ENCODE peak calls at places on chromosomes 16 and 17, in six cellular contexts. S is IMR-90, F is neuronal stem cell, Y is trophoblast cell, A is H1, U is mesenchymal stem cell. Z is an unnamed sample. For H3K4me1, the result is how much of the 10 kb centered on the place peaks cover.

GRCh38 chr17:13931111-13931526 is 138.2 kb upstream of the COX10 start:
- DNase-seq in S (peak), F (no peak), Y (peak), A (no peak), U (peak), Z (peak)

GRCh38 chr16:50259334-50260205 is 6.8 kb upstream of the ADCY7 start:
- DNase-seq in S (no peak), F (peak), Y (no peak), A (no peak), U (peak), Z (no peak)

GRCh38 chr17:77610518-77610893 is 348.0 kb upstream of the TNRC6C start:
- DNase-seq in S (no peak), F (no peak), Y (no peak), A (no peak), U (no peak), Z (no peak)

GRCh38 chr17:67759355-67760171 is 41.8 kb downstream of the NOL11 start:
- DNase-seq in S (peak), F (no peak), Y (no peak), A (no peak), U (no peak), Z (no peak)

GRCh38 chr17:17091276-17091675 is 49.0 kb downstream of the MPRIP start:
- DNase-seq in S (no peak), F (no peak), Y (no peak), A (no peak), U (no peak), Z (no peak)

GRCh38 chr16:71746442-71747046 is 22.0 kb upstream of the PHLPP2 start:
- DNase-seq in S (peak), F (no peak), Y (peak), A (no peak), U (peak), Z (peak)

GRCh38 chr16:65392831-65393565 is 271.1 kb upstream of the CDH11 start:
- DNase-seq in S (no peak), F (no peak), Y (no peak), A (no peak), U (peak), Z (no peak)

GRCh38 chr16:72110662-72111615 is 17.3 kb downstream of the DHX38 start:
- DNase-seq in S (no peak), F (no peak), Y (no peak), A (no peak), U (no peak), Z (no peak)

GRCh38 chr17:28648698-28649097 is 3.7 kb upstream of the BLTP2 start:
- DNase-seq in S (no peak), F (no peak), Y (no peak), A (no peak), U (no peak), Z (no peak)

GRCh38 chr17:47821424-47822379 is at the start of gene OSBPL7:
- DNase-seq in S (peak), F (peak), Y (peak), A (peak), U (peak), Z (peak)

GRCh38 chr17:55454906-55455474 is 33.4 kb upstream of the MMD start:
- DNase-seq in S (peak), F (no peak), Y (peak), A (no peak), U (peak), Z (no peak)

GRCh38 chr17:65198653-65199382 is 61.6 kb downstream of the RGS9 start:
- DNase-seq in S (peak), F (peak), Y (peak), A (no peak), U (peak), Z (peak)

GRCh38 chr17:34665150-34665802 is 85.9 kb downstream of the TMEM132E start:
- DNase-seq in S (no peak), F (no peak), Y (no peak), A (no peak), U (no peak), Z (peak)

GRCh38 chr17:4880850-4881249 is 18.5 kb upstream of the C17orf107 start:
- DNase-seq in S (no peak), F (no peak), Y (no peak), A (no peak), U (no peak), Z (no peak)

GRCh38 chr17:28338056-28338768 is 2.7 kb downstream of the TNFAIP1 start:
- DNase-seq in S (peak), F (no peak), Y (no peak), A (no peak), U (peak), Z (peak)

GRCh38 chr17:21462259-21462658 is 86.1 kb downstream of the KCNJ12 start:
- DNase-seq in S (no peak), F (no peak), Y (no peak), A (no peak), U (no peak), Z (no peak)

GRCh38 chr16:16042076-16042475 is 92.7 kb downstream of the ABCC1 start:
- DNase-seq in S (peak), F (no peak), Y (no peak), A (no peak), U (peak), Z (no peak)

GRCh38 chr17:8718001-8718563 is 26.6 kb downstream of the CCDC42 start:
- DNase-seq in S (no peak), F (no peak), Y (no peak), A (no peak), U (no peak), Z (no peak)

GRCh38 chr16:6009151-6009550 is 911.6 kb upstream of the EEF2KMT start:
- DNase-seq in S (no peak), F (no peak), Y (no peak), A (no peak), U (no peak), Z (no peak)

GRCh38 chr16:9465150-9465549 is 373.7 kb downstream of the HAPSTR1 start:
- DNase-seq in S (no peak), F (no peak), Y (no peak), A (no peak), U (no peak), Z (no peak)

GRCh38 chr16:47136101-47136820 is 7.5 kb downstream of the NETO2 start:
- DNase-seq in S (peak), F (no peak), Y (no peak), A (no peak), U (peak), Z (peak)

GRCh38 chr17:27989046-27989445 is 53.4 kb upstream of the NLK start:
- DNase-seq in S (no peak), F (no peak), Y (no peak), A (no peak), U (no peak), Z (no peak)

GRCh38 chr17:74203439-74204240 is at the start of gene RPL38:
- DNase-seq in S (peak), F (peak), Y (peak), A (peak), U (peak), Z (peak)
- H2BK5ac ChIP-seq in S (peak), F (peak), Y (peak), A (peak), U (no peak), Z (no peak)

DNA sequence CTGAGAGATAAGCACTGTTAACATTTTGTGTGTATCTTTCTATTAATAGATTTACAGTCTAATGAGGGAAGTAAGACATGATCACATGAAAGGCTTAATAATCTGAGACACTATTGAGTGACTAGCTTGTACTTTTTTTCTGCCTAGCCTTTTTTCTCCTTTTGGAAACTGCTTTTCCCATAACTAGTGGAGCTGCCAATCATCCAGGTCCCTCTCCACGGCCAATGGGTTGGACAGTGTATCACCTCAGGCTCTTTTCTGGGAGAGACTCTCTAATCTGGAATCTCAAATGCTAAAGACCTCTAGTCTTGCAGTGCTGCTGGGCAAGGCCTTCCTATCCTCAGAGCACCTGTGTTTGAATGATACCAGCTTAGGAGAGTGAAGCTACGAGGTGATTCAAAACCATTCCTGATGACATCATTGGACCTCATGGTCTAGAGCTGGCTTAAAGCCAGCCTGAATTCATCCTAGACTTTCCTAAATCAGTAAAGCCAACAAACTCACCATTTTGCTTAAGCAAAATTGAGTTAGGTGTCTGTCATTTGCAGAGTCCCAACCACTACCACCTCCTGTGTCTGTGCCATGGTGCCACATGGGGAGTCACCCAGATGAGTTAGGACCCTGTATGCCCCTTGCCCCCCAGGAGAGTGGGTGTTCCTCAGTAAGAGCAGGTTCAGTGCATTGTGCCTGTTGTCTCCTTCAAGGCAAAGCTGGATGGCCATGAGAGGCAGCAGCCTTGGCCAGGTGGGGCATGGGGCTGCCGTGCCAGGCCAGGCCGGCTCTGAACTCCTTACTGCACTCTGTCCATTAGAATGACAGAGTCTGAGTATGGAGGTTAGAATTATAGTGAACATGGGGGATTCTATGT is 62.9 kb downstream of the SPECC1 start:
- DNase-seq in S (no peak), F (no peak), Y (no peak), A (no peak), U (no peak), Z (no peak)
- H3K4me3 ChIP-seq in S (no peak), F (no peak), Y (no peak), A (no peak), U (no peak), Z (no peak)

GRCh38 chr16:69466547-69466946 is 42.1 kb downstream of the CYB5B start:
- DNase-seq in S (no peak), F (no peak), Y (peak), A (no peak), U (no peak), Z (no peak)
- H3K4me1 ChIP-seq in S (under half), F (under half), Y (under half), A (under half), U (under half), Z (under half)

GRCh38 chr16:24135624-24136296 is 120.4 kb upstream of the CACNG3 start:
- DNase-seq in S (no peak), F (no peak), Y (no peak), A (no peak), U (no peak), Z (peak)
- H2BK5ac ChIP-seq in S (no peak), F (no peak), Y (no peak), A (peak), U (no peak), Z (no peak)

GRCh38 chr16:27430923-27431484 is 29.0 kb downstream of the IL21R start:
- DNase-seq in S (peak), F (no peak), Y (peak), A (no peak), U (peak), Z (peak)

GRCh38 chr16:27429330-27429871 is 27.4 kb downstream of the IL21R start:
- DNase-seq in S (no peak), F (no peak), Y (peak), A (no peak), U (no peak), Z (no peak)

GRCh38 chr16:27428035-27428785 is 26.2 kb downstream of the IL21R start:
- DNase-seq in S (no peak), F (no peak), Y (no peak), A (no peak), U (no peak), Z (peak)

GRCh38 chr16:27430512-27430911 is 28.5 kb downstream of the IL21R start:
- DNase-seq in S (no peak), F (no peak), Y (no peak), A (no peak), U (no peak), Z (no peak)

DNA sequence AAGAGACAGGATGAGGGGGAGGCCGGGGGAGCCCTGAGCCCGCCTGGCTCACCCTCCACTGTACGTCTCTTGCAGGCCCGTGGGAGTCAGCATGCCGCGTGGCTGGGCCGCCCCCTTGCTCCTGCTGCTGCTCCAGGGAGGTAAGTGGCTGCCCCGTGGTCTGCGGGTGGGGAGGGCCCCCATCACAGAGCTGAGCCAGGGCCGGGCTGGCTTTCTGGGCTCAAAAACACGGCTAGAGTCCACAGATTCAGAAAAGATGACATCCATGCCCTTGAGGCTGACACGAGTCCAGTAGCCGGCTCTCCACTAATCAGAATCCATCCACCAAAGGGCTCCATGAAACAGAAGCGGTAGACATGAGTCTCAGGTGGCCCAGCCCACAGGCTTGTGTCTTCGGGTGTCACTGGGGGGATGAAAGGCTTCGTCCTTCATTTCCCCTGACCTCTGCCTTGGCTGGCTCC is 28.0 kb downstream of the IL21R start:
- DNase-seq in S (no peak), F (no peak), Y (no peak), A (no peak), U (no peak), Z (no peak)
- H3K4me3 ChIP-seq in S (no peak), F (no peak), Y (no peak), A (no peak), U (no peak), Z (no peak)

GRCh38 chr17:78950870-78951269 is 25.7 kb upstream of the TIMP2 start:
- DNase-seq in S (no peak), F (no peak), Y (no peak), A (no peak), U (no peak), Z (no peak)

GRCh38 chr17:78946131-78946530 is 20.9 kb upstream of the TIMP2 start:
- DNase-seq in S (no peak), F (no peak), Y (peak), A (no peak), U (no peak), Z (no peak)

GRCh38 chr17:78944956-78945355 is 19.8 kb upstream of the TIMP2 start:
- DNase-seq in S (no peak), F (no peak), Y (no peak), A (no peak), U (no peak), Z (no peak)

GRCh38 chr17:78946631-78947030 is 21.4 kb upstream of the TIMP2 start:
- DNase-seq in S (no peak), F (no peak), Y (no peak), A (no peak), U (no peak), Z (no peak)

DNA sequence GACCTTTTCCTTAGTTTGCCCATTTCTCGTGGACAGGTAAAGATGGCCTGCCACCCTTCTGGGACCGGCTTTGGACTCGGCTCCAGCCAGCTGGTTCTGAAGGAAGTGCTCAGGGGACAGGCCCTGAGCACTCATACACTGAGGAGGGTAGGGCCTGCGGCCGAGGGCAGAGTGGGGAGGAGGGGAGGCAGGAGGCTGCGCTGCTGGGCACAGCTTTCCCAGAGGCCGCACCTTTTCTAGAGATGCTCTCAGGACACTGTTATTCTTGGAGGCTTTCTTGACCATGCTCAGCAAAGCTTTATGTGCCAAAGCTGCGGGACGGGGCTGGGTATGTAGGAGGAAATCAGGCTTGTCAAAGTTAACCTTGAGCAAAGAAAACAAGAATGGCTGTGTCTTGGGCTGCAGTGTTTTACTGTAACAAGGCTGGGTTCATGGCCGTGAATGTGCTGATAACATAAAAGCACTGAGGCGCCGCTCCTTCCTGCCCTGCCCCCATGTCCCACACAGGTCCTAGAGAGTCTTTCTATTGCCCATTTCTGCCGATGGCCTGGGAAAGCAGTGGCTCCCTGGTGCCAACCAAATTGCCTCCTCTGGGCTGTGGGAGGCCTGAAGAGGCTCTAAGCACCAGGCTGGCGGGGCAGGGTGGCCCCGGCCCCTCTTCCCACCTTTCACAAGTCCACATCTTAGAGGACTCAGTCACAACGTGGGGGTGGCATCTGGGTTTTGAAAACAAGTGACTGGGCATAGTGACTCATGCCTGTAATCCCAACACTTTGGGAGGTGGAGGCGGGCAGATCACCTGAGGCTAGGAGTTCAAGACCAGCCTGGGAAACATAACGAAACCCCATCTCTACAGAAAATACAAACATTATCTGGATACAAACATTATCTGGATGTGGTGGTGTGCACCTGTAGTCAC is 22.3 kb upstream of the TIMP2 start:
- DNase-seq in S (no peak), F (no peak), Y (no peak), A (no peak), U (no peak), Z (no peak)
- H3K4me1 ChIP-seq in S (under half), F (under half), Y (under half), A (under half), U (under half), Z (under half)

GRCh38 chr17:32396343-32396742 is 46.4 kb downstream of the ZNF207 start:
- DNase-seq in S (no peak), F (no peak), Y (no peak), A (no peak), U (no peak), Z (no peak)
- H2BK5ac ChIP-seq in S (no peak), F (no peak), Y (no peak), A (no peak), U (no peak), Z (no peak)

GRCh38 chr17:7710341-7710740 is 5.3 kb downstream of the EFNB3 start:
- DNase-seq in S (no peak), F (no peak), Y (no peak), A (no peak), U (no peak), Z (no peak)
- H3K4me3 ChIP-seq in S (no peak), F (no peak), Y (no peak), A (no peak), U (no peak), Z (no peak)

GRCh38 chr16:75064403-75065148 is 52.0 kb downstream of the LDHD start:
- DNase-seq in S (peak), F (no peak), Y (no peak), A (no peak), U (no peak), Z (no peak)
- H3K4me1 ChIP-seq in S (under half), F (under half), Y (under half), A (under half), U (under half), Z (under half)

DNA sequence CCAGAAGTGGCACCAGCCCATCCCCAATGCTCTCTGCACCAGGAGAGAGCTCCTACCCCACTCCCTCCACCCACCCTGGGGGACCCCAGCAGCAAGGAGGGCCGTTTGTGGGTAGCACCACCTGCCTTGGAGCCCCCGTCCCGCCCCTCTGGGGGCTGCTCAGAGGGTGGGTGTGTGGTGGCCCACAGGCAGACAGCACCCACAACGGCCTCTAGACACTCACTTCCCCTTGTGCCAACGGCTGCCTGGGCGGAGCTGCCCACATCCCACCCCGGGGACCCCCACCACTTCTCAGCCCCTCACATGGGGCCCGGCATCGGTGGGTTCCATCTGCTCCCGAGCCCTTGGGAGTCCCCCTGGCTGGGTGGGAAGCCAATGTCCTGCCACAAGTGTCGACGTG is 33.3 kb downstream of the BAHCC1 start:
- DNase-seq in S (no peak), F (no peak), Y (no peak), A (no peak), U (no peak), Z (no peak)
- H2BK5ac ChIP-seq in S (no peak), F (no peak), Y (no peak), A (no peak), U (no peak), Z (no peak)

Z was measured in mesendoderm.